ENCODE peak calls at places on chromosomes 2 and 18, in six cellular contexts. One of them, this sample, is unnamed.

GRCh38 chr2:88177556-88177955 is 7.4 kb downstream of the THNSL2 start:
- DNase-seq in K562: no peak
- DNase-seq in HepG2: no peak
- DNase-seq in HCT116: no peak
- DNase-seq in H1: no peak
- DNase-seq in GM12878: no peak
- DNase-seq in this sample: no peak

GRCh38 chr2:238265605-238266004 is 22.8 kb downstream of the PER2 start:
- DNase-seq in HepG2: no peak
- DNase-seq in H1: no peak
- DNase-seq in HCT116: no peak
- DNase-seq in GM12878: no peak
- DNase-seq in K562: no peak
- DNase-seq in this sample: no peak

GRCh38 chr18:79818036-79818435 is 20.3 kb downstream of the KCNG2 start:
- DNase-seq in HepG2: no peak
- DNase-seq in K562: no peak
- DNase-seq in HCT116: no peak
- DNase-seq in H1: no peak
- DNase-seq in GM12878: no peak
- DNase-seq in this sample: no peak

GRCh38 chr2:170930132-170931109 is 1.4 kb downstream of the GORASP2 start:
- DNase-seq in H1: no peak
- DNase-seq in GM12878: peak; percentile 67
- DNase-seq in HCT116: peak; percentile 59
- DNase-seq in HepG2: peak; percentile 82
- DNase-seq in K562: peak; percentile 71
- DNase-seq in this sample: no peak

GRCh38 chr2:42353792-42354429 is 7.1 kb downstream of the COX7A2L start:
- DNase-seq in K562: peak; percentile 26
- DNase-seq in H1: no peak
- DNase-seq in GM12878: no peak
- DNase-seq in HepG2: no peak
- DNase-seq in HCT116: no peak
- DNase-seq in this sample: no peak

GRCh38 chr2:222796413-222797103 is 64.3 kb upstream of the ACSL3 start:
- DNase-seq in HepG2: peak; percentile 100
- DNase-seq in GM12878: no peak
- DNase-seq in K562: no peak
- DNase-seq in HCT116: no peak
- DNase-seq in H1: no peak
- DNase-seq in this sample: no peak

GRCh38 chr2:66585616-66586015 is 150.7 kb downstream of the MEIS1 start:
- DNase-seq in HepG2: no peak
- DNase-seq in H1: no peak
- DNase-seq in GM12878: no peak
- DNase-seq in HCT116: no peak
- DNase-seq in K562: no peak
- DNase-seq in this sample: no peak

GRCh38 chr2:11684894-11685460 is 15.0 kb upstream of the NTSR2 start:
- DNase-seq in HCT116: no peak
- DNase-seq in H1: no peak
- DNase-seq in GM12878: no peak
- DNase-seq in K562: no peak
- DNase-seq in HepG2: no peak
- DNase-seq in this sample: no peak

GRCh38 chr2:27050996-27051901 is at the start of gene AGBL5:
- DNase-seq in HCT116: peak; percentile 91
- DNase-seq in GM12878: peak; percentile 97
- DNase-seq in HepG2: peak; percentile 94
- DNase-seq in H1: peak; percentile 84
- DNase-seq in K562: peak; percentile 100
- DNase-seq in this sample: peak; percentile 83

GRCh38 chr2:38149533-38149932 is 73.6 kb upstream of the CYP1B1 start:
- DNase-seq in K562: no peak
- DNase-seq in GM12878: no peak
- DNase-seq in H1: no peak
- DNase-seq in HCT116: no peak
- DNase-seq in HepG2: no peak
- DNase-seq in this sample: no peak

GRCh38 chr2:97693476-97693875 is 19.9 kb upstream of the ZAP70 start:
- DNase-seq in HepG2: no peak
- DNase-seq in H1: no peak
- DNase-seq in HCT116: no peak
- DNase-seq in K562: no peak
- DNase-seq in GM12878: no peak
- DNase-seq in this sample: no peak

GRCh38 chr2:32553829-32554432 is 73.9 kb upstream of the TTC27 start:
- DNase-seq in HepG2: peak; percentile 43
- DNase-seq in GM12878: peak; percentile 19
- DNase-seq in HCT116: peak; percentile 12
- DNase-seq in K562: peak; percentile 51
- DNase-seq in H1: no peak
- DNase-seq in this sample: peak; percentile 16

GRCh38 chr2:224442092-224442999 is 40.4 kb upstream of the FAM124B start:
- DNase-seq in HCT116: no peak
- DNase-seq in GM12878: no peak
- DNase-seq in H1: no peak
- DNase-seq in HepG2: no peak
- DNase-seq in K562: no peak
- DNase-seq in this sample: no peak

GRCh38 chr18:59994357-59994756 is 94.6 kb downstream of the PMAIP1 start:
- DNase-seq in GM12878: no peak
- DNase-seq in K562: no peak
- DNase-seq in HepG2: no peak
- DNase-seq in H1: no peak
- DNase-seq in HCT116: peak; percentile 16
- DNase-seq in this sample: no peak

GRCh38 chr2:121790276-121790956 is 35.0 kb downstream of the TSN start:
- DNase-seq in GM12878: no peak
- DNase-seq in K562: no peak
- DNase-seq in HCT116: peak; percentile 64
- DNase-seq in HepG2: peak; percentile 61
- DNase-seq in H1: no peak
- DNase-seq in this sample: peak; percentile 47
- TF ChIP-seq ZNF274 in GM12878: no peak
- TF ChIP-seq ZNF274 in K562: no peak
- TF ChIP-seq ZNF274 in HCT116: no peak
- TF ChIP-seq ZNF274 in HepG2: no peak
- TF ChIP-seq ZNF274 in H1: no peak
- TF ChIP-seq ZNF274 in this sample: no peak

GRCh38 chr18:48764452-48764851 is 186.3 kb downstream of the SMAD7 start:
- DNase-seq in H1: no peak
- DNase-seq in GM12878: no peak
- DNase-seq in K562: no peak
- DNase-seq in HepG2: no peak
- DNase-seq in HCT116: no peak
- DNase-seq in this sample: no peak
- H3K36me3 ChIP-seq in H1: no peaks in the 10 kb centered on the region
- H3K36me3 ChIP-seq in GM12878: no peaks in the 10 kb centered on the region
- H3K36me3 ChIP-seq in K562: no peaks in the 10 kb centered on the region
- H3K36me3 ChIP-seq in HepG2: peaks cover 81% of the 10 kb centered on the region
- H3K36me3 ChIP-seq in HCT116: no peaks in the 10 kb centered on the region
- H3K36me3 ChIP-seq in this sample: peaks cover 51% of the 10 kb centered on the region

GRCh38 chr18:29161429-29161828 is 984.5 kb upstream of the CDH2 start:
- DNase-seq in HCT116: no peak
- DNase-seq in H1: no peak
- DNase-seq in GM12878: no peak
- DNase-seq in K562: no peak
- DNase-seq in HepG2: no peak
- DNase-seq in this sample: no peak

GRCh38 chr18:29164993-29165599 is 988.2 kb upstream of the CDH2 start:
- DNase-seq in K562: no peak
- DNase-seq in GM12878: no peak
- DNase-seq in H1: no peak
- DNase-seq in HepG2: peak; percentile 13
- DNase-seq in HCT116: peak; percentile 38
- DNase-seq in this sample: no peak

GRCh38 chr18:29164020-29164706 is 987.2 kb upstream of the CDH2 start:
- DNase-seq in K562: no peak
- DNase-seq in HepG2: peak; percentile 3
- DNase-seq in H1: no peak
- DNase-seq in GM12878: no peak
- DNase-seq in HCT116: peak; percentile 72
- DNase-seq in this sample: no peak

GRCh38 chr18:29160123-29160522 is 983.2 kb upstream of the CDH2 start:
- DNase-seq in H1: no peak
- DNase-seq in HCT116: no peak
- DNase-seq in GM12878: no peak
- DNase-seq in HepG2: no peak
- DNase-seq in K562: no peak
- DNase-seq in this sample: no peak

DNA sequence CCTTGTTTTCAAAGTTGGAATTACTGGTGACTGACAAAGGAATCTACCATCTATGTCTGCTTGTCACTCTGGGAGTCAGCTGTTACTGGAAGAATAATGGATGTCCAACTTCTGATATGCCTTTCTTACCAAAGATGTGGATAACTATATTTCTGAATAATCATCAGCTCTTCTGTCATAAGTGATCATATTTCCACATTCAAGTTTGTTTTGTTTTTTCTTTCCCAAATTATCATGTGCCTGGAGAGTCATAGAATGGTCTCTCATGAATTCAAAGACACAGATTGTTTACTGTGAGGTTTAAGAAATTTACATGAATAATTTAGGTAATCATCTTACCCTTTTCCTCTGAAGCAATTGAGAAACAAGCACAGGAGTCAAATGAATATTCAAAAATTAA is 986.7 kb upstream of the CDH2 start:
- DNase-seq in HepG2: no peak
- DNase-seq in H1: no peak
- DNase-seq in HCT116: no peak
- DNase-seq in GM12878: no peak
- DNase-seq in K562: no peak
- DNase-seq in this sample: no peak
- H3K4me1 ChIP-seq in HepG2: no peaks in the 10 kb centered on the region
- H3K4me1 ChIP-seq in H1: no peaks in the 10 kb centered on the region
- H3K4me1 ChIP-seq in HCT116: peaks cover 43% of the 10 kb centered on the region
- H3K4me1 ChIP-seq in GM12878: no peaks in the 10 kb centered on the region
- H3K4me1 ChIP-seq in K562: no peaks in the 10 kb centered on the region
- H3K4me1 ChIP-seq in this sample: no peaks in the 10 kb centered on the region

GRCh38 chr2:10454505-10454904 is 6.4 kb upstream of the ODC1 start:
- DNase-seq in HepG2: no peak
- DNase-seq in HCT116: no peak
- DNase-seq in GM12878: no peak
- DNase-seq in K562: no peak
- DNase-seq in H1: no peak
- DNase-seq in this sample: no peak

GRCh38 chr2:10462178-10463083 is 14.3 kb upstream of the ODC1 start:
- DNase-seq in HepG2: no peak
- DNase-seq in GM12878: no peak
- DNase-seq in H1: no peak
- DNase-seq in K562: no peak
- DNase-seq in HCT116: no peak
- DNase-seq in this sample: no peak

GRCh38 chr2:10465915-10466314 is 17.8 kb upstream of the ODC1 start:
- DNase-seq in HCT116: no peak
- DNase-seq in H1: no peak
- DNase-seq in GM12878: no peak
- DNase-seq in HepG2: no peak
- DNase-seq in K562: no peak
- DNase-seq in this sample: no peak

GRCh38 chr2:10457846-10458563 is 9.9 kb upstream of the ODC1 start:
- DNase-seq in K562: no peak
- DNase-seq in HepG2: no peak
- DNase-seq in HCT116: no peak
- DNase-seq in H1: no peak
- DNase-seq in GM12878: no peak
- DNase-seq in this sample: no peak

GRCh38 chr2:10460366-10460796 is 12.3 kb upstream of the ODC1 start:
- DNase-seq in HepG2: no peak
- DNase-seq in H1: no peak
- DNase-seq in HCT116: no peak
- DNase-seq in K562: no peak
- DNase-seq in GM12878: no peak
- DNase-seq in this sample: no peak
- TF ChIP-seq ZNF274 in HepG2: no peak
- TF ChIP-seq ZNF274 in H1: no peak
- TF ChIP-seq ZNF274 in HCT116: no peak
- TF ChIP-seq ZNF274 in K562: no peak
- TF ChIP-seq ZNF274 in GM12878: no peak
- TF ChIP-seq ZNF274 in this sample: no peak

GRCh38 chr2:212990697-212991096 is 160.7 kb downstream of the IKZF2 start:
- DNase-seq in K562: no peak
- DNase-seq in HCT116: no peak
- DNase-seq in HepG2: peak; percentile 50
- DNase-seq in H1: no peak
- DNase-seq in GM12878: no peak
- DNase-seq in this sample: no peak

GRCh38 chr2:212984129-212984528 is 167.3 kb downstream of the IKZF2 start:
- DNase-seq in K562: no peak
- DNase-seq in H1: no peak
- DNase-seq in HepG2: no peak
- DNase-seq in GM12878: no peak
- DNase-seq in HCT116: no peak
- DNase-seq in this sample: no peak

GRCh38 chr2:212991120-212991519 is 160.3 kb downstream of the IKZF2 start:
- DNase-seq in HCT116: no peak
- DNase-seq in K562: no peak
- DNase-seq in GM12878: no peak
- DNase-seq in HepG2: no peak
- DNase-seq in H1: no peak
- DNase-seq in this sample: no peak

GRCh38 chr2:212987492-212987891 is 163.9 kb downstream of the IKZF2 start:
- DNase-seq in HCT116: no peak
- DNase-seq in H1: no peak
- DNase-seq in GM12878: no peak
- DNase-seq in HepG2: no peak
- DNase-seq in K562: no peak
- DNase-seq in this sample: no peak
- H3K36me3 ChIP-seq in HCT116: no peaks in the 10 kb centered on the region
- H3K36me3 ChIP-seq in H1: no peaks in the 10 kb centered on the region
- H3K36me3 ChIP-seq in GM12878: peaks cover 19% of the 10 kb centered on the region
- H3K36me3 ChIP-seq in HepG2: no peaks in the 10 kb centered on the region
- H3K36me3 ChIP-seq in K562: no peaks in the 10 kb centered on the region
- H3K36me3 ChIP-seq in this sample: no peaks in the 10 kb centered on the region